ENCODE peak calls at places on chromosomes 2 and 18, in nine cellular contexts. One of them, this sample, is unnamed.

GRCh38 chr2:47344890-47345583 is 57.9 kb upstream of the MSH2 start:
- DNase-seq in hepatocyte: peak; percentile 96
- DNase-seq in GM23248: peak; percentile 67
- DNase-seq in fibroblast of lung: peak; percentile 73
- DNase-seq in mesendoderm: peak; percentile 100
- DNase-seq in A549: peak; percentile 99
- DNase-seq in GM23338: peak; percentile 99
- DNase-seq in H9: peak; percentile 99
- DNase-seq in IMR-90: peak; percentile 44
- DNase-seq in this sample: peak; percentile 80

GRCh38 chr2:105102963-105103421 is 65.1 kb downstream of the MRPS9 start:
- DNase-seq in GM23248: peak; percentile 55
- DNase-seq in GM23338: peak; percentile 97
- DNase-seq in IMR-90: peak; percentile 88
- DNase-seq in A549: no peak
- DNase-seq in H9: peak; percentile 98
- DNase-seq in hepatocyte: no peak
- DNase-seq in fibroblast of lung: peak; percentile 15
- DNase-seq in mesendoderm: peak; percentile 99
- DNase-seq in this sample: peak; percentile 91

GRCh38 chr2:237045449-237045848 is 40.2 kb upstream of the COPS8 start:
- DNase-seq in A549: no peak
- DNase-seq in IMR-90: no peak
- DNase-seq in fibroblast of lung: no peak
- DNase-seq in H9: no peak
- DNase-seq in GM23338: no peak
- DNase-seq in GM23248: peak; percentile 9
- DNase-seq in hepatocyte: no peak
- DNase-seq in mesendoderm: peak; percentile 71
- DNase-seq in this sample: peak; percentile 10

GRCh38 chr2:11830708-11831301 is 84.4 kb downstream of the LPIN1 start:
- DNase-seq in H9: no peak
- DNase-seq in fibroblast of lung: no peak
- DNase-seq in A549: no peak
- DNase-seq in hepatocyte: no peak
- DNase-seq in GM23248: no peak
- DNase-seq in GM23338: no peak
- DNase-seq in IMR-90: no peak
- DNase-seq in mesendoderm: no peak
- DNase-seq in this sample: no peak

GRCh38 chr2:204380141-204380881 is 165.0 kb upstream of the PARD3B start:
- DNase-seq in mesendoderm: no peak
- DNase-seq in hepatocyte: no peak
- DNase-seq in GM23338: no peak
- DNase-seq in GM23248: no peak
- DNase-seq in fibroblast of lung: no peak
- DNase-seq in H9: no peak
- DNase-seq in A549: no peak
- DNase-seq in IMR-90: no peak
- DNase-seq in this sample: no peak

GRCh38 chr2:219174146-219174545 is 2.6 kb downstream of the CNPPD1 start:
- DNase-seq in A549: no peak
- DNase-seq in mesendoderm: no peak
- DNase-seq in hepatocyte: no peak
- DNase-seq in H9: no peak
- DNase-seq in GM23338: no peak
- DNase-seq in IMR-90: no peak
- DNase-seq in GM23248: peak; percentile 6
- DNase-seq in fibroblast of lung: no peak
- DNase-seq in this sample: no peak

GRCh38 chr2:128447538-128447885 is 128.8 kb upstream of the HS6ST1 start:
- DNase-seq in IMR-90: no peak
- DNase-seq in GM23338: no peak
- DNase-seq in A549: no peak
- DNase-seq in H9: peak; percentile 5
- DNase-seq in mesendoderm: no peak
- DNase-seq in fibroblast of lung: no peak
- DNase-seq in GM23248: no peak
- DNase-seq in hepatocyte: no peak
- DNase-seq in this sample: no peak

GRCh38 chr2:46813046-46813445 is 102.6 kb downstream of the MCFD2 start:
- DNase-seq in H9: no peak
- DNase-seq in A549: no peak
- DNase-seq in hepatocyte: peak; percentile 24
- DNase-seq in IMR-90: peak; percentile 46
- DNase-seq in GM23338: no peak
- DNase-seq in GM23248: peak; percentile 46
- DNase-seq in mesendoderm: no peak
- DNase-seq in fibroblast of lung: peak; percentile 94
- DNase-seq in this sample: no peak

GRCh38 chr2:105143467-105144127 is 97.9 kb upstream of the GPR45 start:
- DNase-seq in H9: peak; percentile 69
- DNase-seq in IMR-90: no peak
- DNase-seq in fibroblast of lung: no peak
- DNase-seq in hepatocyte: peak; percentile 37
- DNase-seq in mesendoderm: peak; percentile 34
- DNase-seq in GM23248: no peak
- DNase-seq in GM23338: peak; percentile 71
- DNase-seq in A549: no peak
- DNase-seq in this sample: peak; percentile 35

GRCh38 chr2:12051831-12052230 is 305.4 kb downstream of the LPIN1 start:
- DNase-seq in hepatocyte: no peak
- DNase-seq in fibroblast of lung: peak; percentile 88
- DNase-seq in mesendoderm: no peak
- DNase-seq in IMR-90: peak; percentile 87
- DNase-seq in GM23248: peak; percentile 72
- DNase-seq in GM23338: no peak
- DNase-seq in H9: no peak
- DNase-seq in A549: no peak
- DNase-seq in this sample: peak; percentile 63

GRCh38 chr18:63619661-63620060 is 24.4 kb downstream of the SERPINB4 start:
- DNase-seq in hepatocyte: no peak
- DNase-seq in IMR-90: no peak
- DNase-seq in GM23338: no peak
- DNase-seq in A549: no peak
- DNase-seq in GM23248: no peak
- DNase-seq in fibroblast of lung: no peak
- DNase-seq in mesendoderm: no peak
- DNase-seq in H9: no peak
- DNase-seq in this sample: no peak

GRCh38 chr2:231102772-231103171 is 22.1 kb downstream of the HTR2B start:
- DNase-seq in GM23338: no peak
- DNase-seq in mesendoderm: no peak
- DNase-seq in IMR-90: peak; percentile 45
- DNase-seq in GM23248: peak; percentile 60
- DNase-seq in A549: no peak
- DNase-seq in hepatocyte: no peak
- DNase-seq in fibroblast of lung: peak; percentile 41
- DNase-seq in H9: no peak
- DNase-seq in this sample: no peak

GRCh38 chr18:47150824-47151366 is 595 bp upstream of the HDHD2 start:
- DNase-seq in mesendoderm: no peak
- DNase-seq in IMR-90: no peak
- DNase-seq in fibroblast of lung: no peak
- DNase-seq in H9: no peak
- DNase-seq in GM23248: no peak
- DNase-seq in A549: no peak
- DNase-seq in GM23338: peak; percentile 23
- DNase-seq in hepatocyte: no peak
- DNase-seq in this sample: no peak

DNA sequence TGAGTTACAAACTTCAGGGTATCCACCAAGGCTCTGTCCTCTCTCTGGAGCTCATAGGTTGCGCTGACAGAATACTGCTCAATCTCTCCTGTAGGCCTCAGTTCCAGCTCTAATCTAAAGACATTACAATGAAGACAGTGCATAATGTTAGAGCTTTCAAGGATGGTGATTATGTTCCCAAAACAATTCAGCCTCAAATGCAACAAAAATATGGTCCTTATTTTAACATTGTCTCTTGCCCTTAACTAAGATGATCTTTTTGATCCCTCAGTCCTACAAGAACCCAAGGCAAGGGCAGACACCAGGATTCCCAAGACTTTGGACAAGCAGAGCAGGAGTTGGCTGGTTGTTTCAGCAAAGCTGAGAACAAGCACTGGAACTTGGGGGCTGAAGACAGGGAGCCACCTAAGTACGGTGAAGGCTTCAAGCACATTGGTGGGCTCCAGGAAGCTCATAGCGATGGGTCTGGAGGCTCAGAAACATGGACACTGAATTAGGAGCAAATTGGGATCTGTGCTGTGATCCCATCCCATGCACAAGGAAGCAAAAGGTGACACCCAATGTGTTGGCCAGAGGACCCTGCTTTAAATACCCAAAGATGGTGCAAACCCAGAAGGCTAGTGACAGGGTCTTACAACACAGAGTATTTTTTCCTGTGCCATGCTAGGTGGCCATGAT is 24.7 kb downstream of the APOB start:
- DNase-seq in GM23338: no peak
- DNase-seq in IMR-90: no peak
- DNase-seq in A549: no peak
- DNase-seq in H9: no peak
- DNase-seq in GM23248: no peak
- DNase-seq in mesendoderm: no peak
- DNase-seq in hepatocyte: no peak
- DNase-seq in fibroblast of lung: no peak
- DNase-seq in this sample: no peak
- H3K27ac ChIP-seq in GM23338: no peak overlapping the region
- H3K27ac ChIP-seq in IMR-90: no peak overlapping the region
- H3K27ac ChIP-seq in A549: no peak overlapping the region
- H3K27ac ChIP-seq in H9: no peak overlapping the region
- H3K27ac ChIP-seq in GM23248: no peak overlapping the region
- H3K27ac ChIP-seq in mesendoderm: no peak overlapping the region
- H3K27ac ChIP-seq in hepatocyte: no peak overlapping the region
- H3K27ac ChIP-seq in fibroblast of lung: no peak overlapping the region
- H3K27ac ChIP-seq in this sample: no peak overlapping the region

DNA sequence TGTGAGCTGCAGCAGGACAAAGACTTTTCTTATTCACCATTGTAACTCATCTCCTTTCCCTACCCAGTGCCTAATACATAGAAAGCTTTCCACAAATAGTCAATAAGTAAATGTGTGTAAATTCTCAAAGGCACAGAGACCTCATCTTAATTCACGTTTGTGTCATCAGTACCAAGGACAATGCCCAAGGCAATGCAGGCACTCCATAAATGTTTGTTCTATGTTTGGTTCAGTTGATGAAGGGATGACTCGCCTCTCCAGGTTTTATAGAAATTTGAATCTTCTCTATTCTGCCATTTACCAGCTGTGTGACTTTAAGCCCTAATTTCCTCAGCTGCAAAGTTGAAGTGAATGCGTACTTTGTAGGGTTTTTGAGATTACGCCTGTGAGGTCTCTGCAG is 2.1 kb upstream of the MOGAT1 start:
- DNase-seq in mesendoderm: no peak
- DNase-seq in H9: no peak
- DNase-seq in fibroblast of lung: no peak
- DNase-seq in GM23248: no peak
- DNase-seq in hepatocyte: no peak
- DNase-seq in IMR-90: no peak
- DNase-seq in GM23338: no peak
- DNase-seq in A549: no peak
- DNase-seq in this sample: no peak
- H3K4me2 ChIP-seq in mesendoderm: no peak overlapping the region
- H3K4me2 ChIP-seq in H9: no peak overlapping the region
- H3K4me2 ChIP-seq in fibroblast of lung: no peak overlapping the region
- H3K4me2 ChIP-seq in GM23248: no peak overlapping the region
- H3K4me2 ChIP-seq in hepatocyte: no peak overlapping the region
- H3K4me2 ChIP-seq in IMR-90: no peak overlapping the region
- H3K4me2 ChIP-seq in GM23338: no peak overlapping the region
- H3K4me2 ChIP-seq in A549: no peak overlapping the region
- H3K4me2 ChIP-seq in this sample: no peak overlapping the region

GRCh38 chr2:207173651-207174050 is 7.9 kb upstream of the KLF7 start:
- DNase-seq in H9: no peak
- DNase-seq in A549: no peak
- DNase-seq in GM23248: no peak
- DNase-seq in fibroblast of lung: no peak
- DNase-seq in IMR-90: no peak
- DNase-seq in mesendoderm: no peak
- DNase-seq in hepatocyte: no peak
- DNase-seq in GM23338: no peak
- DNase-seq in this sample: no peak

GRCh38 chr2:207180741-207181140 is 15.0 kb upstream of the KLF7 start:
- DNase-seq in GM23248: peak; percentile 43
- DNase-seq in mesendoderm: no peak
- DNase-seq in H9: no peak
- DNase-seq in A549: no peak
- DNase-seq in hepatocyte: no peak
- DNase-seq in GM23338: no peak
- DNase-seq in fibroblast of lung: peak; percentile 49
- DNase-seq in IMR-90: peak; percentile 82
- DNase-seq in this sample: peak; percentile 48

GRCh38 chr2:207181526-207182274 is 16.0 kb upstream of the KLF7 start:
- DNase-seq in GM23248: no peak
- DNase-seq in GM23338: no peak
- DNase-seq in H9: no peak
- DNase-seq in hepatocyte: no peak
- DNase-seq in fibroblast of lung: no peak
- DNase-seq in IMR-90: no peak
- DNase-seq in mesendoderm: no peak
- DNase-seq in A549: no peak
- DNase-seq in this sample: no peak

GRCh38 chr2:207176245-207176644 is 10.5 kb upstream of the KLF7 start:
- DNase-seq in GM23248: no peak
- DNase-seq in GM23338: no peak
- DNase-seq in mesendoderm: no peak
- DNase-seq in H9: no peak
- DNase-seq in fibroblast of lung: no peak
- DNase-seq in IMR-90: no peak
- DNase-seq in A549: no peak
- DNase-seq in hepatocyte: no peak
- DNase-seq in this sample: no peak
- H3K27ac ChIP-seq in GM23248: no peak overlapping the region
- H3K27ac ChIP-seq in GM23338: no peak overlapping the region
- H3K27ac ChIP-seq in mesendoderm: no peak overlapping the region
- H3K27ac ChIP-seq in H9: no peak overlapping the region
- H3K27ac ChIP-seq in fibroblast of lung: no peak overlapping the region
- H3K27ac ChIP-seq in IMR-90: no peak overlapping the region
- H3K27ac ChIP-seq in A549: no peak overlapping the region
- H3K27ac ChIP-seq in hepatocyte: no peak overlapping the region
- H3K27ac ChIP-seq in this sample: no peak overlapping the region

GRCh38 chr2:213559053-213559452 is 274.8 kb downstream of the SPAG16 start:
- DNase-seq in GM23338: no peak
- DNase-seq in mesendoderm: no peak
- DNase-seq in hepatocyte: no peak
- DNase-seq in H9: no peak
- DNase-seq in IMR-90: no peak
- DNase-seq in fibroblast of lung: no peak
- DNase-seq in A549: no peak
- DNase-seq in GM23248: no peak
- DNase-seq in this sample: no peak

GRCh38 chr2:213561759-213562158 is 277.5 kb downstream of the SPAG16 start:
- DNase-seq in A549: no peak
- DNase-seq in mesendoderm: no peak
- DNase-seq in hepatocyte: no peak
- DNase-seq in GM23338: no peak
- DNase-seq in GM23248: no peak
- DNase-seq in H9: no peak
- DNase-seq in fibroblast of lung: no peak
- DNase-seq in IMR-90: no peak
- DNase-seq in this sample: no peak

GRCh38 chr2:213562539-213563180 is 278.4 kb downstream of the SPAG16 start:
- DNase-seq in hepatocyte: no peak
- DNase-seq in IMR-90: no peak
- DNase-seq in mesendoderm: no peak
- DNase-seq in GM23338: no peak
- DNase-seq in A549: no peak
- DNase-seq in GM23248: no peak
- DNase-seq in fibroblast of lung: no peak
- DNase-seq in H9: no peak
- DNase-seq in this sample: no peak
- H3K4me2 ChIP-seq in hepatocyte: no peak overlapping the region
- H3K4me2 ChIP-seq in IMR-90: no peak overlapping the region
- H3K4me2 ChIP-seq in mesendoderm: no peak overlapping the region
- H3K4me2 ChIP-seq in GM23338: no peak overlapping the region
- H3K4me2 ChIP-seq in A549: no peak overlapping the region
- H3K4me2 ChIP-seq in GM23248: no peak overlapping the region
- H3K4me2 ChIP-seq in fibroblast of lung: no peak overlapping the region
- H3K4me2 ChIP-seq in H9: no peak overlapping the region
- H3K4me2 ChIP-seq in this sample: no peak overlapping the region